ENCODE peak calls at places on chromosomes 7 and 10, in four cellular contexts. A is AML-193, H is T-helper 2 cell, O is nephron progenitor cell. V is an unnamed sample.

GRCh38 chr7:7719235-7719634 is 828 bp upstream of the RPA3 start:
- DNase-seq in H (peak; percentile 92), A (no peak), O (no peak), V (no peak)

GRCh38 chr10:86936661-86937501 is 20.5 kb downstream of the MMRN2 start:
- DNase-seq in H (no peak), O (no peak), A (no peak), V (no peak)

GRCh38 chr10:96463562-96463961 is 50.2 kb downstream of the TLL2 start:
- DNase-seq in A (no peak), H (no peak), O (no peak), V (no peak)

GRCh38 chr7:109101332-109101731 is 531.7 kb downstream of the DNAJB9 start:
- DNase-seq in H (no peak), A (no peak), O (no peak), V (no peak)

GRCh38 chr10:25933653-25934608 is at the start of gene MYO3A:
- DNase-seq in H (no peak), O (peak; percentile 62), A (no peak), V (peak; percentile 82)

GRCh38 chr10:133257489-133258065 is 19.1 kb downstream of the ADAM8 start:
- DNase-seq in A (peak; percentile 26), O (peak; percentile 57), H (no peak), V (peak; percentile 73)

GRCh38 chr7:6416516-6417145 is 31.1 kb downstream of the DAGLB start:
- DNase-seq in H (no peak), O (no peak), A (no peak), V (no peak)

GRCh38 chr10:132186488-132187413 is at the start of gene DPYSL4:
- DNase-seq in A (no peak), H (no peak), O (peak; percentile 60), V (peak; percentile 46)

GRCh38 chr10:61804414-61804813 is 97.1 kb upstream of the ARID5B start:
- DNase-seq in O (no peak), H (no peak), A (no peak), V (no peak)

GRCh38 chr10:60914676-60915075 is 29.3 kb downstream of the RHOBTB1 start:
- DNase-seq in A (no peak), O (no peak), H (no peak), V (peak; percentile 15)

GRCh38 chr10:26251925-26252324 is 35.4 kb downstream of the GAD2 start:
- DNase-seq in O (no peak), H (no peak), A (no peak), V (no peak)

GRCh38 chr10:32995751-32996150 is 37.7 kb upstream of the ITGB1 start:
- DNase-seq in O (no peak), H (no peak), A (no peak), V (no peak)

GRCh38 chr10:89861584-89862287 is 160.3 kb downstream of the KIF20B start:
- DNase-seq in H (peak; percentile 36), A (no peak), O (no peak), V (no peak)

GRCh38 chr10:127145173-127145572 is 51.2 kb downstream of the INSYN2A start:
- DNase-seq in H (no peak), A (no peak), O (no peak), V (no peak)

GRCh38 chr7:75961194-75961593 is 33.2 kb downstream of the TMEM120A start:
- DNase-seq in A (no peak), O (no peak), H (no peak), V (peak; percentile 69)

GRCh38 chr7:29839302-29839701 is 33.0 kb downstream of the WIPF3 start:
- DNase-seq in H (no peak), A (no peak), O (no peak), V (no peak)

GRCh38 chr7:155882596-155882995 is 70.3 kb upstream of the SHH start:
- DNase-seq in A (no peak), H (no peak), O (no peak), V (no peak)

GRCh38 chr7:6142871-6143380 is 111.8 kb downstream of the ANKRD61 start:
- DNase-seq in H (no peak), O (no peak), A (no peak), V (no peak)

GRCh38 chr10:116815641-116816415 is 33.5 kb upstream of the ENO4 start:
- DNase-seq in O (no peak), H (no peak), A (no peak), V (no peak)

GRCh38 chr7:35424869-35425495 is 171.1 kb upstream of the TBX20 start:
- DNase-seq in H (peak; percentile 67), A (peak; percentile 5), O (peak; percentile 59), V (peak; percentile 76)

GRCh38 chr10:23253780-23254179 is 61.7 kb downstream of the PTF1A start:
- DNase-seq in O (no peak), H (no peak), A (no peak), V (peak; percentile 71)

GRCh38 chr10:79145517-79146470 is 77.0 kb downstream of the ZMIZ1 start:
- DNase-seq in H (no peak), O (no peak), A (no peak), V (no peak)

GRCh38 chr10:74153123-74153522 is 2.1 kb downstream of the ADK start:
- DNase-seq in O (no peak), H (no peak), A (no peak), V (peak; percentile 37)

GRCh38 chr10:131080571-131080970 is 230.9 kb downstream of the TCERG1L start:
- DNase-seq in H (no peak), O (no peak), A (no peak), V (no peak)

V was measured in left kidney.